ENCODE peak calls at places on chromosomes 4 and X, in nine cellular contexts. S, M, F, B, T, P, N, E and V are unnamed samples.

GRCh38 chr4:113064244-113064643 is 14.8 kb downstream of the ANK2 start:
- DNase-seq in S (no peak), M (no peak), F (no peak), B (no peak), T (no peak), P (no peak), N (peak; percentile 80), E (no peak), V (no peak)

GRCh38 chr4:140222175-140222574 is 68.2 kb upstream of the MAML3 start:
- DNase-seq in S (no peak), M (no peak), F (no peak), B (no peak), T (peak; percentile 19), P (no peak), N (no peak), E (no peak), V (no peak)

GRCh38 chrX:46957299-46957698 is 45.1 kb downstream of the JADE3 start:
- DNase-seq in S (no peak), M (no peak), F (no peak), B (no peak), T (no peak), P (no peak), N (no peak), E (no peak), V (peak; percentile 62)

GRCh38 chr4:4609622-4610334 is 67.9 kb upstream of the STX18 start:
- DNase-seq in S (no peak), M (no peak), F (no peak), B (no peak), T (no peak), P (no peak), N (no peak), E (no peak), V (no peak)

GRCh38 chr4:110245567-110245966 is 47.2 kb upstream of the ELOVL6 start:
- DNase-seq in S (no peak), M (no peak), F (no peak), B (no peak), T (no peak), P (no peak), N (no peak), E (peak; percentile 39), V (no peak)

GRCh38 chr4:53057679-53058078 is 195.6 kb downstream of the RASL11B start:
- DNase-seq in S (no peak), M (no peak), F (no peak), B (no peak), T (no peak), P (no peak), N (no peak), E (no peak), V (no peak)

GRCh38 chr4:80989921-80990544 is 40.5 kb upstream of the BMP3 start:
- DNase-seq in S (no peak), M (no peak), F (peak; percentile 63), B (peak; percentile 40), T (peak; percentile 29), P (no peak), N (peak; percentile 54), E (peak; percentile 35), V (peak; percentile 49)

GRCh38 chr4:124711469-124712416 is 789 bp downstream of the ANKRD50 start:
- DNase-seq in S (peak; percentile 41), M (no peak), F (peak; percentile 57), B (peak; percentile 66), T (peak; percentile 36), P (no peak), N (no peak), E (peak; percentile 67), V (peak; percentile 33)

GRCh38 chrX:108731144-108731543 is 5.2 kb downstream of the IRS4 start:
- DNase-seq in S (no peak), M (no peak), F (no peak), B (no peak), T (no peak), P (no peak), N (no peak), E (no peak), V (no peak)

GRCh38 chr4:52628543-52628942 is 30.6 kb downstream of the USP46 start:
- DNase-seq in S (no peak), M (no peak), F (no peak), B (no peak), T (no peak), P (no peak), N (no peak), E (no peak), V (no peak)

GRCh38 chr4:5952286-5953002 is 59.6 kb upstream of the CRMP1 start:
- DNase-seq in S (no peak), M (no peak), F (no peak), B (no peak), T (no peak), P (no peak), N (no peak), E (no peak), V (no peak)

GRCh38 chrX:18886005-18886343 is 97.9 kb downstream of the PHKA2 start:
- DNase-seq in S (no peak), M (no peak), F (no peak), B (no peak), T (no peak), P (no peak), N (no peak), E (no peak), V (peak; percentile 58)

GRCh38 chr4:16155503-16156169 is 70.6 kb downstream of the TAPT1 start:
- DNase-seq in S (no peak), M (no peak), F (no peak), B (no peak), T (no peak), P (no peak), N (no peak), E (no peak), V (no peak)

GRCh38 chrX:108090474-108091265 is 672 bp downstream of the PSMD10 start:
- DNase-seq in S (no peak), M (no peak), F (no peak), B (no peak), T (no peak), P (no peak), N (no peak), E (no peak), V (peak; percentile 2)